ENCODE peak calls at places on chromosome 15, in nine cellular contexts. N is Ammon's horn; B is stomach; W is stimulated activated CD4-positive, alpha-beta T cell treated with anti-CD3 and anti-CD28 coated beads, TNF-alpha, amount 100 ng/mL, for 4 hours; H is thoracic aorta; R is SW480; K is stimulated activated CD8-positive, alpha-beta memory T cell treated with anti-CD3 and anti-CD28 coated beads, Interleukin-7, amount 100 ng/mL, for 24 hours; F is heart left ventricle; E is LoVo. P is an unnamed sample.

GRCh38 chr15:64901914-64902313 is 9.8 kb upstream of the ANKDD1A start:
- DNase-seq in H (no peak), F (no peak), N (no peak), K (no peak), R (no peak), B (no peak), W (no peak), E (no peak), P (peak)

GRCh38 chr15:78540955-78541743 is 905 bp downstream of the PSMA4 start:
- DNase-seq in E (peak), B (no peak), F (no peak), K (no peak), H (no peak), W (no peak), N (no peak), R (peak), P (peak)

GRCh38 chr15:71789616-71790015 is 20.7 kb upstream of the NR2E3 start:
- DNase-seq in E (no peak), H (no peak), R (no peak), F (no peak), N (no peak), W (no peak), B (no peak), K (no peak), P (no peak)

GRCh38 chr15:60815321-60815720 is 336.4 kb upstream of the ICE2 start:
- DNase-seq in B (no peak), R (no peak), W (no peak), N (no peak), H (no peak), E (no peak), F (no peak), K (no peak), P (no peak)

GRCh38 chr15:60634815-60635214 is 155.9 kb upstream of the ICE2 start:
- DNase-seq in W (no peak), H (no peak), K (no peak), B (no peak), F (no peak), R (no peak), E (no peak), N (peak), P (no peak)

GRCh38 chr15:29571728-29572454 is 250.4 kb downstream of the TJP1 start:
- DNase-seq in B (no peak), R (peak), F (no peak), W (no peak), K (no peak), N (no peak), H (no peak), E (peak), P (no peak)

GRCh38 chr15:59140422-59141226 is 35.7 kb downstream of the CCNB2 start:
- DNase-seq in W (no peak), B (no peak), E (no peak), F (no peak), K (no peak), N (no peak), H (no peak), R (no peak), P (no peak)

GRCh38 chr15:45794304-45794703 is 159.5 kb downstream of the SQOR start:
- DNase-seq in K (no peak), F (no peak), R (no peak), W (no peak), B (no peak), N (no peak), E (no peak), H (no peak), P (no peak)

GRCh38 chr15:69573815-69574472 is 121.3 kb downstream of the RPLP1 start:
- DNase-seq in E (no peak), B (no peak), R (no peak), W (peak), K (no peak), H (no peak), F (no peak), N (peak), P (no peak)

GRCh38 chr15:77057650-77058049 is 13.3 kb downstream of the TSPAN3 start:
- DNase-seq in N (no peak), H (no peak), K (no peak), F (no peak), W (no peak), B (no peak), E (no peak), R (no peak), P (no peak)

GRCh38 chr15:28043625-28044520 is 55.2 kb downstream of the OCA2 start:
- DNase-seq in E (no peak), B (no peak), N (no peak), R (no peak), K (no peak), F (no peak), H (no peak), W (no peak), P (no peak)

GRCh38 chr15:48667701-48668100 is 22.2 kb upstream of the FBN1 start:
- DNase-seq in W (no peak), R (no peak), K (no peak), E (no peak), H (no peak), N (no peak), B (no peak), F (no peak), P (no peak)

GRCh38 chr15:67009576-67010569 is 55.5 kb upstream of the SMAD3 start:
- DNase-seq in E (no peak), W (no peak), B (no peak), H (no peak), F (no peak), R (no peak), K (no peak), N (no peak), P (no peak)

GRCh38 chr15:31303434-31304073 is 23.1 kb upstream of the KLF13 start:
- DNase-seq in F (no peak), N (no peak), H (no peak), R (no peak), W (no peak), B (peak), E (peak), K (no peak), P (no peak)

GRCh38 chr15:39466428-39466827 is 114.5 kb upstream of the THBS1 start:
- DNase-seq in R (no peak), B (peak), F (peak), K (no peak), H (no peak), N (no peak), W (no peak), E (no peak), P (no peak)

GRCh38 chr15:68644088-68644904 is 65.5 kb downstream of the CORO2B start:
- DNase-seq in R (peak), W (no peak), H (no peak), F (no peak), E (no peak), K (no peak), N (no peak), B (no peak), P (no peak)

GRCh38 chr15:92200891-92201290 is 192.8 kb upstream of the ST8SIA2 start:
- DNase-seq in R (no peak), K (no peak), W (no peak), H (no peak), E (no peak), B (no peak), N (no peak), F (no peak), P (no peak)

GRCh38 chr15:101084801-101085200 is 165.6 kb downstream of the LRRK1 start:
- DNase-seq in N (no peak), E (no peak), W (no peak), H (no peak), R (no peak), F (no peak), B (no peak), K (no peak), P (no peak)

GRCh38 chr15:26662226-26662750 is 110.6 kb downstream of the GABRB3 start:
- DNase-seq in B (no peak), F (no peak), K (no peak), H (no peak), N (no peak), W (no peak), R (peak), E (no peak), P (no peak)

GRCh38 chr15:73631915-73632669 is 1.1 kb downstream of the NPTN start:
- DNase-seq in R (peak), W (no peak), H (no peak), N (peak), F (no peak), B (no peak), K (no peak), E (peak), P (peak)

GRCh38 chr15:67468431-67468830 is 52.5 kb upstream of the C15orf61 start:
- DNase-seq in E (no peak), B (no peak), H (no peak), W (no peak), K (no peak), R (no peak), F (no peak), N (peak), P (no peak)

GRCh38 chr15:100769043-100769974 is 110.3 kb upstream of the ALDH1A3 start:
- DNase-seq in H (no peak), B (no peak), E (no peak), F (no peak), W (no peak), N (no peak), R (no peak), K (no peak), P (no peak)

P was measured in KBM-7.